ENCODE peak calls at places on chromosomes 13 and 19, in eight cellular contexts. One of them, this sample, is unnamed.

GRCh38 chr13:23766199-23766771 is 122.9 kb downstream of the MIPEP start:
- DNase-seq in psoas muscle: no peak
- DNase-seq in choroid plexus epithelial cell: no peak
- DNase-seq in lower lobe of right lung: no peak
- DNase-seq in HCT116: no peak
- DNase-seq in endothelial cell: no peak
- DNase-seq in uterus: no peak
- DNase-seq in RWPE1: no peak
- DNase-seq in this sample: no peak

GRCh38 chr13:33174980-33175379 is 110.6 kb downstream of the STARD13 start:
- DNase-seq in psoas muscle: no peak
- DNase-seq in choroid plexus epithelial cell: no peak
- DNase-seq in lower lobe of right lung: no peak
- DNase-seq in HCT116: no peak
- DNase-seq in endothelial cell: no peak
- DNase-seq in uterus: no peak
- DNase-seq in RWPE1: no peak
- DNase-seq in this sample: no peak

GRCh38 chr13:111031531-111031961 is 83.6 kb upstream of the ARHGEF7 start:
- DNase-seq in psoas muscle: peak; percentile 75
- DNase-seq in choroid plexus epithelial cell: peak; percentile 60
- DNase-seq in lower lobe of right lung: no peak
- DNase-seq in HCT116: no peak
- DNase-seq in endothelial cell: no peak
- DNase-seq in uterus: no peak
- DNase-seq in RWPE1: no peak
- DNase-seq in this sample: no peak

GRCh38 chr19:29690842-29691241 is 24.2 kb downstream of the C19orf12 start:
- DNase-seq in psoas muscle: peak; percentile 54
- DNase-seq in choroid plexus epithelial cell: peak; percentile 65
- DNase-seq in lower lobe of right lung: no peak
- DNase-seq in HCT116: peak; percentile 23
- DNase-seq in endothelial cell: no peak
- DNase-seq in uterus: no peak
- DNase-seq in RWPE1: peak; percentile 58
- DNase-seq in this sample: no peak

GRCh38 chr19:12052057-12052570 is 647 bp downstream of the ZNF878 start:
- DNase-seq in psoas muscle: no peak
- DNase-seq in choroid plexus epithelial cell: no peak
- DNase-seq in lower lobe of right lung: no peak
- DNase-seq in HCT116: no peak
- DNase-seq in endothelial cell: no peak
- DNase-seq in uterus: no peak
- DNase-seq in RWPE1: peak; percentile 13
- DNase-seq in this sample: no peak

GRCh38 chr13:109869312-109870237 is 83.2 kb upstream of the IRS2 start:
- DNase-seq in psoas muscle: peak; percentile 80
- DNase-seq in choroid plexus epithelial cell: peak; percentile 62
- DNase-seq in lower lobe of right lung: peak; percentile 75
- DNase-seq in HCT116: no peak
- DNase-seq in endothelial cell: no peak
- DNase-seq in uterus: peak; percentile 80
- DNase-seq in RWPE1: peak; percentile 28
- DNase-seq in this sample: peak; percentile 9

GRCh38 chr19:1465191-1466016 is 13.6 kb downstream of the C19orf25 start:
- DNase-seq in psoas muscle: peak; percentile 73
- DNase-seq in choroid plexus epithelial cell: peak; percentile 52
- DNase-seq in lower lobe of right lung: no peak
- DNase-seq in HCT116: no peak
- DNase-seq in endothelial cell: no peak
- DNase-seq in uterus: no peak
- DNase-seq in RWPE1: peak; percentile 61
- DNase-seq in this sample: peak; percentile 72

GRCh38 chr13:109782066-109782822 is 4.1 kb downstream of the IRS2 start:
- DNase-seq in psoas muscle: peak; percentile 47
- DNase-seq in choroid plexus epithelial cell: no peak
- DNase-seq in lower lobe of right lung: no peak
- DNase-seq in HCT116: no peak
- DNase-seq in endothelial cell: no peak
- DNase-seq in uterus: no peak
- DNase-seq in RWPE1: no peak
- DNase-seq in this sample: no peak

GRCh38 chr19:55086730-55087541 is 11.3 kb downstream of the EPS8L1 start:
- DNase-seq in psoas muscle: peak; percentile 96
- DNase-seq in choroid plexus epithelial cell: peak; percentile 94
- DNase-seq in lower lobe of right lung: peak; percentile 94
- DNase-seq in HCT116: no peak
- DNase-seq in endothelial cell: peak; percentile 96
- DNase-seq in uterus: peak; percentile 93
- DNase-seq in RWPE1: peak; percentile 74
- DNase-seq in this sample: peak; percentile 98

GRCh38 chr19:15452111-15453047 is 2.6 kb upstream of the WIZ start:
- DNase-seq in psoas muscle: peak; percentile 98
- DNase-seq in choroid plexus epithelial cell: peak; percentile 95
- DNase-seq in lower lobe of right lung: peak; percentile 91
- DNase-seq in HCT116: peak; percentile 91
- DNase-seq in endothelial cell: no peak
- DNase-seq in uterus: peak; percentile 91
- DNase-seq in RWPE1: peak; percentile 96
- DNase-seq in this sample: peak; percentile 88

GRCh38 chr19:4361152-4362037 is 18.0 kb downstream of the MPND start:
- DNase-seq in psoas muscle: no peak
- DNase-seq in choroid plexus epithelial cell: peak; percentile 36
- DNase-seq in lower lobe of right lung: peak; percentile 48
- DNase-seq in HCT116: no peak
- DNase-seq in endothelial cell: no peak
- DNase-seq in uterus: no peak
- DNase-seq in RWPE1: no peak
- DNase-seq in this sample: no peak

DNA sequence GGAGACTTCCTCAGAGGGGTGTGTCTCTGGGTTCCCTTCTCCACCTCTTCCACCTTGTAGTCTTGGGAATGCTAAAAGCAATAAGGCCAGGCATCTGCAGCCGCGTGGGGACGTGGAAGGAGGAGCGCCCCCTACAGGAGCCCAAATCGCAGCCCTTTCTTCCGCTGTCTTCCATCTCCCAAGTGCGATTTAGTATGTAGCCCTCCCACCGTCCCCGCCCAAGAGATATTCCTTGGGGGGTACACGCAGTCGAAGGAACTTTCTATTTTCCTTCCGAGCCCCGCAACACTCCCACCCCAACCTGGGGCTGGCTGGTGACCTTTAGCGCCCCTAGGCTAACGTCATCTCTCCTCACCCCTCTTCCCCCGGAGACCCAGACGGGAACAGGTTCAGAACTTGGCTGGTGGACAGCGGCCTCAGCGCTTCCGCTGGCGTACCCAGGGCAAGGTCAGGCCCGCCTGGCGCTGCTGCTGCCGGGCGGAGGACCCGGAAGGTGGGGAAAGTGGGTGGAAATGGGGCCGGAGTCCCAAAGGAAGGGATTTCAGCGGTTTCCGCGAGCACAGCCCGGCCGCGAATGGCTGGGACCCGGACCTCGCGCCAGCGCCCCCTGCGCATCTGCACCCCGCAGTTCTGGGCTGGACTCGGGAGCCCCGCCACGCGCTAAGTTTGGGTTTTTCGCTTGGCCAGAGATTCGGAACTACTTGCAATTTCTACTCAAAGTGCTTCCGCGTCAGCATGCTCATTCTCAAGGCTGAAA is 2.1 kb upstream of the PCDH8 start:
- DNase-seq in psoas muscle: peak; percentile 85
- DNase-seq in choroid plexus epithelial cell: peak; percentile 27
- DNase-seq in lower lobe of right lung: peak; percentile 78
- DNase-seq in HCT116: no peak
- DNase-seq in endothelial cell: peak; percentile 91
- DNase-seq in uterus: peak; percentile 56
- DNase-seq in RWPE1: peak; percentile 74
- DNase-seq in this sample: peak; percentile 93
- TF ChIP-seq CTCF in psoas muscle: no peak
- TF ChIP-seq CTCF in choroid plexus epithelial cell: no peak
- TF ChIP-seq CTCF in lower lobe of right lung: no peak
- TF ChIP-seq CTCF in HCT116: peak; percentile 13
- TF ChIP-seq CTCF in endothelial cell: peak; percentile 54
- TF ChIP-seq CTCF in uterus: no peak
- TF ChIP-seq CTCF in RWPE1: no peak
- TF ChIP-seq CTCF in this sample: peak; percentile 54

GRCh38 chr19:34120846-34121639 is 51.3 kb upstream of the LSM14A start:
- DNase-seq in psoas muscle: no peak
- DNase-seq in choroid plexus epithelial cell: peak; percentile 79
- DNase-seq in lower lobe of right lung: no peak
- DNase-seq in HCT116: peak; percentile 43
- DNase-seq in endothelial cell: peak; percentile 55
- DNase-seq in uterus: no peak
- DNase-seq in RWPE1: peak; percentile 46
- DNase-seq in this sample: no peak
- TF ChIP-seq CTCF in psoas muscle: peak; percentile 47
- TF ChIP-seq CTCF in choroid plexus epithelial cell: peak; percentile 97
- TF ChIP-seq CTCF in lower lobe of right lung: peak; percentile 54
- TF ChIP-seq CTCF in HCT116: peak; percentile 71
- TF ChIP-seq CTCF in endothelial cell: peak; percentile 81
- TF ChIP-seq CTCF in uterus: peak; percentile 43
- TF ChIP-seq CTCF in RWPE1: peak; percentile 47
- TF ChIP-seq CTCF in this sample: peak; percentile 44

GRCh38 chr13:39818953-39819352 is 163.5 kb downstream of the COG6 start:
- DNase-seq in psoas muscle: no peak
- DNase-seq in choroid plexus epithelial cell: peak; percentile 98
- DNase-seq in lower lobe of right lung: no peak
- DNase-seq in HCT116: no peak
- DNase-seq in endothelial cell: no peak
- DNase-seq in uterus: peak; percentile 34
- DNase-seq in RWPE1: no peak
- DNase-seq in this sample: no peak

GRCh38 chr13:39811696-39812095 is 156.2 kb downstream of the COG6 start:
- DNase-seq in psoas muscle: no peak
- DNase-seq in choroid plexus epithelial cell: no peak
- DNase-seq in lower lobe of right lung: no peak
- DNase-seq in HCT116: no peak
- DNase-seq in endothelial cell: no peak
- DNase-seq in uterus: no peak
- DNase-seq in RWPE1: no peak
- DNase-seq in this sample: no peak

GRCh38 chr13:39816936-39817335 is 161.5 kb downstream of the COG6 start:
- DNase-seq in psoas muscle: no peak
- DNase-seq in choroid plexus epithelial cell: peak; percentile 96
- DNase-seq in lower lobe of right lung: no peak
- DNase-seq in HCT116: no peak
- DNase-seq in endothelial cell: no peak
- DNase-seq in uterus: no peak
- DNase-seq in RWPE1: no peak
- DNase-seq in this sample: no peak

GRCh38 chr13:39811051-39811450 is 155.6 kb downstream of the COG6 start:
- DNase-seq in psoas muscle: no peak
- DNase-seq in choroid plexus epithelial cell: no peak
- DNase-seq in lower lobe of right lung: peak; percentile 63
- DNase-seq in HCT116: no peak
- DNase-seq in endothelial cell: no peak
- DNase-seq in uterus: no peak
- DNase-seq in RWPE1: no peak
- DNase-seq in this sample: no peak

GRCh38 chr13:39815345-39816111 is 160.1 kb downstream of the COG6 start:
- DNase-seq in psoas muscle: no peak
- DNase-seq in choroid plexus epithelial cell: peak; percentile 88
- DNase-seq in lower lobe of right lung: no peak
- DNase-seq in HCT116: no peak
- DNase-seq in endothelial cell: no peak
- DNase-seq in uterus: no peak
- DNase-seq in RWPE1: no peak
- DNase-seq in this sample: no peak
- TF ChIP-seq CTCF in psoas muscle: no peak
- TF ChIP-seq CTCF in choroid plexus epithelial cell: peak; percentile 61
- TF ChIP-seq CTCF in lower lobe of right lung: peak; percentile 11
- TF ChIP-seq CTCF in HCT116: no peak
- TF ChIP-seq CTCF in endothelial cell: no peak
- TF ChIP-seq CTCF in uterus: no peak
- TF ChIP-seq CTCF in RWPE1: no peak
- TF ChIP-seq CTCF in this sample: no peak

DNA sequence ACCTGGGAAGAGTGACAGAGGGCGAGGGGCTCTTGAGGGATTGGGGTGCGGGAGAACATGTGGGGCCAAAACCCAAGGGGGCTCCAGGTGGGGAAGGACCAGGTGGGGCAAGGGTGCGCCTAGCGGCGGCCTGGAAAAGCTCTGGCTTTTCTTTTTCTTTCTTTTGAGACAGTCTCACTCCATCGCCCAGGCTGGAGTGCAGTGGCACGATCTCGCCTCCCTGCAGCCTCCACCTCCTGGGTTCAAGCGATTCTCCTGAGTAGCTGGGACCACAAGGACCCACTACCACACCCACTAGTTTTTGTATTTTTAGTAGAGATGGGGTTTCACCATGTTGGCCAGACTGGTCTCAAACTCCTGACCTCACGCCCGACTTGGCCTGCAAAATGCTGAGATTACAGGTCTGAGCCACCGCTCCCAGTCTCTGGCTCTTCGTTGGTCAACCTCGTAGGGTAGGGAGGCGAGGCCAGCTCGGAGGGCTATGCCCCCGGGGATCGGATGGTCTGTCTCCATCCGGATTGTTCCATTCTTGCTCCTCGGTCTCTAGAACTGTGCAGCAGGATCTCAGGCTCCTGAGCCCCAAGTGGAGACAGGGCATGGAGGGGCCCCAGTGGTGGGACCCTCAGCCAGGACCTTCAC is 3.7 kb downstream of the GADD45B start:
- DNase-seq in psoas muscle: no peak
- DNase-seq in choroid plexus epithelial cell: no peak
- DNase-seq in lower lobe of right lung: peak; percentile 51
- DNase-seq in HCT116: no peak
- DNase-seq in endothelial cell: no peak
- DNase-seq in uterus: no peak
- DNase-seq in RWPE1: no peak
- DNase-seq in this sample: no peak
- TF ChIP-seq CTCF in psoas muscle: no peak
- TF ChIP-seq CTCF in choroid plexus epithelial cell: peak; percentile 44
- TF ChIP-seq CTCF in lower lobe of right lung: peak; percentile 18
- TF ChIP-seq CTCF in HCT116: no peak
- TF ChIP-seq CTCF in endothelial cell: peak; percentile 24
- TF ChIP-seq CTCF in uterus: no peak
- TF ChIP-seq CTCF in RWPE1: peak; percentile 21
- TF ChIP-seq CTCF in this sample: peak; percentile 18

GRCh38 chr19:45885556-45886426 is at the start of gene IRF2BP1:
- DNase-seq in psoas muscle: peak; percentile 95
- DNase-seq in choroid plexus epithelial cell: peak; percentile 95
- DNase-seq in lower lobe of right lung: peak; percentile 97
- DNase-seq in HCT116: peak; percentile 84
- DNase-seq in endothelial cell: peak; percentile 83
- DNase-seq in uterus: peak; percentile 93
- DNase-seq in RWPE1: peak; percentile 91
- DNase-seq in this sample: peak; percentile 92
- TF ChIP-seq CTCF in psoas muscle: no peak
- TF ChIP-seq CTCF in choroid plexus epithelial cell: no peak
- TF ChIP-seq CTCF in lower lobe of right lung: no peak
- TF ChIP-seq CTCF in HCT116: no peak
- TF ChIP-seq CTCF in endothelial cell: no peak
- TF ChIP-seq CTCF in uterus: peak; percentile 36
- TF ChIP-seq CTCF in RWPE1: no peak
- TF ChIP-seq CTCF in this sample: no peak

DNA sequence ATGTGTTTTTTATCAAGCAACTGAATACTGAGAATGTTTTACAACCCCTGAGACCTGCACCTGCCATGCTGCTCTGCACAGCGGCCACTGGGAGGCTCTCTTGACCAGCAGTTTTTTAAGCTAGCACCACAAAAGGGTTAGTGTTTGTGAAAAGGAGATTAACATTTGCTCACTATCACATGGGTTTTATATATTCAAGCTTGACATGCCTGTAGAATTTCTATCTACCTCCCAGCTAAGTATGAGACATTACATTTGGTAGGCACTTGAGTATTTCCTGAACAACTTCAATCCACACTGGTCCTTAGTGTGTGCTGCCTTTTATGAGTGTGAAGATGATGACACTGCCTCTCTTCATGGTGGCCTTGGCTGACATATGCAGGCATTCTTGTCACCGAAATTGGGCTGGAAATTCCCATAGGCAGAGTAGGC is 1238.9 kb downstream of the UQCRFS1 start:
- DNase-seq in psoas muscle: no peak
- DNase-seq in choroid plexus epithelial cell: peak; percentile 58
- DNase-seq in lower lobe of right lung: no peak
- DNase-seq in HCT116: no peak
- DNase-seq in endothelial cell: peak; percentile 39
- DNase-seq in uterus: no peak
- DNase-seq in RWPE1: no peak
- DNase-seq in this sample: peak; percentile 54
- TF ChIP-seq CTCF in psoas muscle: peak; percentile 30
- TF ChIP-seq CTCF in choroid plexus epithelial cell: peak; percentile 74
- TF ChIP-seq CTCF in lower lobe of right lung: peak; percentile 26
- TF ChIP-seq CTCF in HCT116: no peak
- TF ChIP-seq CTCF in endothelial cell: peak; percentile 50
- TF ChIP-seq CTCF in uterus: peak; percentile 48
- TF ChIP-seq CTCF in RWPE1: no peak
- TF ChIP-seq CTCF in this sample: peak; percentile 79

This sample was measured in nephron progenitor cell.